ENCODE peak calls at places on chromosome 20, in five cellular contexts. C is Calu3, Z is AG10803, V is lung, Q is fibroblast of lung. Y is an unnamed sample.

GRCh38 chr20:53243152-53243551 is 271.0 kb downstream of the TSHZ2 start:
- DNase-seq in C (no peak), Z (no peak), V (no peak), Q (no peak), Y (no peak)

GRCh38 chr20:47971321-47971781 is 186.1 kb upstream of the SULF2 start:
- DNase-seq in C (no peak), Z (no peak), V (no peak), Q (no peak), Y (no peak)

GRCh38 chr20:59993736-59994484 is 35.7 kb downstream of the CDH26 start:
- DNase-seq in C (no peak), Z (no peak), V (no peak), Q (no peak), Y (no peak)

GRCh38 chr20:63478346-63479302 is 6.2 kb upstream of the KCNQ2 start:
- DNase-seq in C (no peak), Z (no peak), V (no peak), Q (no peak), Y (no peak)

GRCh38 chr20:22491188-22491500 is 93.2 kb downstream of the FOXA2 start:
- DNase-seq in C (no peak), Z (no peak), V (no peak), Q (no peak), Y (no peak)

GRCh38 chr20:53298260-53298659 is 295.4 kb downstream of the ZNF217 start:
- DNase-seq in C (no peak), Z (no peak), V (no peak), Q (no peak), Y (no peak)

GRCh38 chr20:51326241-51326819 is 216.2 kb downstream of the NFATC2 start:
- DNase-seq in C (peak), Z (peak), V (no peak), Q (peak), Y (no peak)

GRCh38 chr20:48614593-48615274 is 213.1 kb downstream of the PREX1 start:
- DNase-seq in C (no peak), Z (no peak), V (no peak), Q (no peak), Y (no peak)

GRCh38 chr20:52242237-52243230 is 51.0 kb upstream of the ZFP64 start:
- DNase-seq in C (no peak), Z (peak), V (no peak), Q (peak), Y (no peak)

GRCh38 chr20:59578602-59579403 is 25.5 kb upstream of the PHACTR3 start:
- DNase-seq in C (no peak), Z (no peak), V (no peak), Q (no peak), Y (no peak)

GRCh38 chr20:11271319-11271718 is 597.5 kb upstream of the JAG1 start:
- DNase-seq in C (peak), Z (no peak), V (no peak), Q (no peak), Y (no peak)
- TF ChIP-seq CTCF in C (no peak), Z (no peak), V (no peak), Q (no peak), Y (no peak)

GRCh38 chr20:38732981-38733380 is 8.7 kb downstream of the SLC32A1 start:
- DNase-seq in C (no peak), Z (no peak), V (no peak), Q (no peak), Y (no peak)

GRCh38 chr20:38730167-38730988 is 6.1 kb downstream of the SLC32A1 start:
- DNase-seq in C (peak), Z (no peak), V (no peak), Q (no peak), Y (no peak)

GRCh38 chr20:38729767-38730166 is 5.5 kb downstream of the SLC32A1 start:
- DNase-seq in C (no peak), Z (no peak), V (no peak), Q (no peak), Y (no peak)

GRCh38 chr20:38730989-38731737 is 6.9 kb downstream of the SLC32A1 start:
- DNase-seq in C (peak), Z (peak), V (peak), Q (peak), Y (peak)

GRCh38 chr20:38731738-38732113 is 7.4 kb downstream of the SLC32A1 start:
- DNase-seq in C (no peak), Z (no peak), V (no peak), Q (no peak), Y (no peak)
- TF ChIP-seq CTCF in C (no peak), Z (no peak), V (no peak), Q (no peak), Y (peak)

GRCh38 chr20:61436674-61437279 is 184.7 kb downstream of the CDH4 start:
- DNase-seq in C (no peak), Z (peak), V (no peak), Q (peak), Y (no peak)
- TF ChIP-seq CTCF in C (no peak), Z (no peak), V (no peak), Q (no peak), Y (no peak)

GRCh38 chr20:14055127-14055742 is 59.9 kb downstream of the MACROD2 start:
- DNase-seq in C (peak), Z (peak), V (no peak), Q (peak), Y (no peak)
- TF ChIP-seq CTCF in C (no peak), Z (peak), V (peak), Q (peak), Y (peak)

GRCh38 chr20:38658879-38659612 is 57.4 kb downstream of the ARHGAP40 start:
- DNase-seq in C (peak), Z (no peak), V (no peak), Q (no peak), Y (no peak)
- TF ChIP-seq CTCF in C (peak), Z (peak), V (peak), Q (peak), Y (peak)

Y was measured in CD14-positive monocyte.